ENCODE peak calls at places on chromosome 9, in four cellular contexts. B, I, F and R are unnamed samples.

GRCh38 chr9:134648701-134649525 is 7.3 kb downstream of the COL5A1 start:
- DNase-seq in B (peak), I (peak), F (peak), R (peak)

GRCh38 chr9:115845648-115846312 is 307.8 kb upstream of the PAPPA start:
- DNase-seq in B (peak), I (no peak), F (peak), R (peak)

GRCh38 chr9:125878241-125878640 is 131.1 kb downstream of the PBX3 start:
- DNase-seq in B (peak), I (no peak), F (peak), R (no peak)

GRCh38 chr9:136624184-136624951 is 38.3 kb upstream of the EGFL7 start:
- DNase-seq in B (no peak), I (no peak), F (no peak), R (no peak)

GRCh38 chr9:6068983-6069382 is 53.6 kb upstream of the RANBP6 start:
- DNase-seq in B (no peak), I (no peak), F (no peak), R (no peak)

GRCh38 chr9:36327903-36328302 is 69.7 kb upstream of the GNE start:
- DNase-seq in B (peak), I (no peak), F (peak), R (peak)

GRCh38 chr9:79325501-79325900 is 246.3 kb upstream of the TLE4 start:
- DNase-seq in B (peak), I (no peak), F (peak), R (no peak)

GRCh38 chr9:78213696-78214095 is 22.2 kb upstream of the CEP78 start:
- DNase-seq in B (peak), I (no peak), F (peak), R (peak)

GRCh38 chr9:35673132-35673997 is at the start of gene CA9:
- DNase-seq in B (no peak), I (peak), F (no peak), R (no peak)

GRCh38 chr9:34929506-34930102 is 28.5 kb upstream of the PHF24 start:
- DNase-seq in B (peak), I (peak), F (peak), R (peak)

GRCh38 chr9:18379073-18379811 is 94.7 kb upstream of the ADAMTSL1 start:
- DNase-seq in B (peak), I (no peak), F (peak), R (peak)

GRCh38 chr9:83431470-83432060 is 106.6 kb downstream of the FRMD3 start:
- DNase-seq in B (no peak), I (peak), F (no peak), R (no peak)

GRCh38 chr9:75932026-75932425 is 41.6 kb downstream of the PCSK5 start:
- DNase-seq in B (no peak), I (no peak), F (no peak), R (no peak)

GRCh38 chr9:4803670-4804530 is 11.2 kb downstream of the RCL1 start:
- DNase-seq in B (no peak), I (no peak), F (no peak), R (no peak)

GRCh38 chr9:123513554-123513953 is 157.6 kb downstream of the CRB2 start:
- DNase-seq in B (no peak), I (no peak), F (no peak), R (no peak)

GRCh38 chr9:74570879-74571512 is 73.9 kb downstream of the RORB start:
- DNase-seq in B (peak), I (no peak), F (peak), R (peak)

GRCh38 chr9:136700309-136700708 is 12.1 kb upstream of the DIPK1B start:
- DNase-seq in B (peak), I (no peak), F (peak), R (peak)

GRCh38 chr9:138070815-138071214 is 193.2 kb downstream of the CACNA1B start:
- DNase-seq in B (no peak), I (no peak), F (no peak), R (no peak)

GRCh38 chr9:129497064-129497836 is 123.7 kb downstream of the C9orf50 start:
- DNase-seq in B (peak), I (peak), F (peak), R (no peak)

GRCh38 chr9:97866848-97867247 is 13.8 kb downstream of the FOXE1 start:
- DNase-seq in B (no peak), I (no peak), F (no peak), R (no peak)

GRCh38 chr9:74117731-74118130 is 379.4 kb upstream of the RORB start:
- DNase-seq in B (no peak), I (no peak), F (peak), R (no peak)

GRCh38 chr9:18566125-18566524 is 92.2 kb downstream of the ADAMTSL1 start:
- DNase-seq in B (peak), I (no peak), F (peak), R (peak)

GRCh38 chr9:90433398-90433890 is 209.2 kb downstream of the DIRAS2 start:
- DNase-seq in B (peak), I (no peak), F (peak), R (peak)

GRCh38 chr9:137691648-137692357 is 73.0 kb downstream of the EHMT1 start:
- DNase-seq in B (no peak), I (no peak), F (no peak), R (no peak)

GRCh38 chr9:75658301-75658919 is 232.1 kb upstream of the PCSK5 start:
- DNase-seq in B (no peak), I (no peak), F (peak), R (no peak)

GRCh38 chr9:36189978-36190377 is 743 bp upstream of the CLTA start:
- DNase-seq in B (no peak), I (peak), F (no peak), R (no peak)

GRCh38 chr9:6907772-6908381 is 150.1 kb downstream of the KDM4C start:
- DNase-seq in B (peak), I (no peak), F (peak), R (peak)

GRCh38 chr9:110728058-110728457 is 59.5 kb downstream of the MUSK start:
- DNase-seq in B (no peak), I (no peak), F (no peak), R (no peak)

GRCh38 chr9:78280982-78281668 is 15.8 kb upstream of the PSAT1 start:
- DNase-seq in B (peak), I (peak), F (peak), R (peak)

GRCh38 chr9:22060831-22061383 is 51.8 kb upstream of the CDKN2B start:
- DNase-seq in B (peak), I (no peak), F (no peak), R (peak)

GRCh38 chr9:135343733-135344522 is 135.7 kb upstream of the PPP1R26 start:
- DNase-seq in B (peak), I (peak), F (peak), R (peak)

GRCh38 chr9:10045598-10045997 is 567.2 kb downstream of the PTPRD start:
- DNase-seq in B (no peak), I (no peak), F (peak), R (no peak)

GRCh38 chr9:125446581-125447094 is 185.0 kb downstream of the GAPVD1 start:
- DNase-seq in B (no peak), I (no peak), F (no peak), R (no peak)

GRCh38 chr9:127980706-127981558 is at the start of gene EEIG1:
- DNase-seq in B (peak), I (peak), F (peak), R (peak)
- TF ChIP-seq CTCF in B (no peak), I (no peak), F (no peak), R (no peak)

GRCh38 chr9:72315089-72315509 is 49.9 kb downstream of the ZFAND5 start:
- DNase-seq in B (peak), I (peak), F (no peak), R (peak)
- H3K4me3 ChIP-seq in B (peak), I (no peak), F (no peak), R (no peak)

DNA sequence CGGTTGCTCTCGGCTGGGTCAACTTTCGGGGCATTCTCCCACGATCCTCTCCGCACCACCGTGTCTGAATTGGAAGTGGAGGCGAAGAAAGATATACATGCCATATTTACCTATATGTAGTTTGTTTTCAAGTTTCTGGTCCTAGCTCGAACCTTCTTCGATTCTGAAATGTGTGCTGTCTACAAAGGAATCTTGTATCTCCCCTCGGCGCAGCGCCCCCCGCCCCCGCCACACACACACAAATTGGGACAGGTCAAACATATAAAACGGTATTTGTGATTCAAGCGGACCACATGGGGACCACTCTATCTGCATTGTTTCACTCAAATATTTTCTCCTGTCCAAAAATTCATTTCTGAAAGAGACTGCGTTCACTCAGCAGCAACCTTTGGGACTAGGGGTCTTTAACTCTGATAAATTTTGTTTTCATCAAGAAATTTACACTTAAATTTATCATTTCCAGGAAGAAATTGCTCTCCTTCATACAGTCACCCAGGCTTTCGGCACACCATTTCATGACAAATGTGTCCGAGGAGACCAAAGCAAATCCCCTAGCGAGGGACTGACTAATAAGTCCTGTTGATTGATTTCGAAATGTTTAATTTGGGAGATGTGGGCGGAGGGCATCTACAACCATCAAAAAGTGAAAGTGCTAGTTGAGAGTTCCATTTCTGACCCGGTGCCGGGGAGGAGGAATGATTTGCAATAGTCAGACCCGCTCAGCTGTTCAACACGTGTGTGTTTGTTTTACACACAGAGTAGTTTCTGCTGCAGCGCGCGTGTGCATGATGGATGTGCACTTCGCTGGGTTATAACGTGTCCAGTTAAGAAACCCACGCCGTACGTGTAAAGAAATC is 1.1 kb upstream of the NR4A3 start:
- DNase-seq in B (peak), I (peak), F (peak), R (peak)
- TF ChIP-seq CTCF in B (no peak), I (peak), F (no peak), R (no peak)

GRCh38 chr9:85524531-85524930 is 217.2 kb downstream of the AGTPBP1 start:
- DNase-seq in B (no peak), I (no peak), F (no peak), R (peak)

GRCh38 chr9:85527331-85528015 is 214.3 kb downstream of the AGTPBP1 start:
- DNase-seq in B (no peak), I (no peak), F (no peak), R (peak)

GRCh38 chr9:85521331-85522197 is 220.2 kb downstream of the AGTPBP1 start:
- DNase-seq in B (peak), I (no peak), F (no peak), R (no peak)

GRCh38 chr9:85523202-85523601 is 218.6 kb downstream of the AGTPBP1 start:
- DNase-seq in B (no peak), I (no peak), F (no peak), R (no peak)

GRCh38 chr9:85522459-85523092 is 219.2 kb downstream of the AGTPBP1 start:
- DNase-seq in B (peak), I (peak), F (peak), R (peak)
- H3K4me3 ChIP-seq in B (peak), I (no peak), F (no peak), R (peak)

GRCh38 chr9:87547665-87548064 is 50.0 kb downstream of the DAPK1 start:
- DNase-seq in B (no peak), I (no peak), F (peak), R (no peak)
- TF ChIP-seq CTCF in B (no peak), I (no peak), F (no peak), R (no peak)

GRCh38 chr9:12773562-12773961 is 1.3 kb upstream of the LURAP1L start:
- DNase-seq in B (peak), I (no peak), F (no peak), R (no peak)

GRCh38 chr9:12776775-12777055 is 1.9 kb downstream of the LURAP1L start:
- DNase-seq in B (peak), I (no peak), F (peak), R (peak)

GRCh38 chr9:12775963-12776774 is 1.3 kb downstream of the LURAP1L start:
- DNase-seq in B (peak), I (peak), F (peak), R (peak)

GRCh38 chr9:12774861-12775367 is at the start of gene LURAP1L:
- DNase-seq in B (peak), I (peak), F (peak), R (peak)

DNA sequence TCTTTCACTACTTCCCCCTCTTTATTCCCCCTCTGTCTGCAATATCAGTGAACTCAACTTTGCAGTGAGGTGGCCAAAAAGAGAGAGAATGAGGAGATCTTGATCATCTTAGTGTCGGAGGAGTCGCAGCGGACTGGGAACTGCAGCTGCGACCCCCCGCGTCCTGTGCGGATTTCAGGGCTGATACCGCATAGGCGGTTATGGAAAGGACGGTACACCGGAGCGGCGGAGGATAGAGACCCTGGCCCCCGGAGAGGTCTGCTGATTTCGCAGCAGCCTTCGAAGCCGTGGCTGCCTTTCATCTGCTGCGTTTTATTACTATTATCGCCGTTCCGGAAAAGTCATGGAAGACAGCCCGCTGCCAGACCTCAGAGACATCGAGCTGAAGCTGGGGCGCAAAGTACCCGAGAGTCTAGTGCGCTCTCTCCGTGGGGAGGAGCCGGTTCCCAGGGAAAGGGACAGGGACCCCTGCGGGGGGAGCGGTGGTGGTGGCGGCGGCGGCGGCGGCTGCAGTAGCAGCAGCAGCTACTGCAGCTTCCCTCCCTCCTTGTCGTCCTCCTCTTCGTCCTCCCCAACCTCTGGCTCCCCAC is 648 bp downstream of the LURAP1L start:
- DNase-seq in B (no peak), I (peak), F (peak), R (no peak)
- H3K4me3 ChIP-seq in B (peak), I (peak), F (peak), R (peak)

DNA sequence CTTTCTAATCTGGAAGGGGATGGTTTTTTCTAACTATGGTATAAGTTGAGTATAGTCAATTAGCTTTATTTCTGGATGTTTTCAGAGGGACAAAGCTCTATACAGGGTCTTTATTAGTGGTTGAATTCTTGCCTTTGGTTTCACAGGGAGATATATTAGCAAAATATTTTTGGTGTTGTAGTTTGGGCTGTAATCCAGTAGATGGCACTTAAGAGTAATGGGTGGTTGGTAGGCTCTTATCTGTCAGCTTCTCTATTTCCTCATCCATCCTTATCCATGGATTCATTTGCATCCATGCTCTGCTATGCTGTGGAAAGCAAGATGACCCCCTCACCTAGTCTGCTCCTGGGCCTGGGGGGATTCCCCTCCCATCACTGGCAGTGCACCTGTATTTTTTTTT is 363.6 kb upstream of the CYLC2 start:
- DNase-seq in B (no peak), I (no peak), F (no peak), R (peak)
- TF ChIP-seq CTCF in B (peak), I (no peak), F (no peak), R (peak)

GRCh38 chr9:92406506-92406905 is 2.1 kb upstream of the OGN start:
- DNase-seq in B (peak), I (peak), F (peak), R (peak)
- H3K4me3 ChIP-seq in B (no peak), I (no peak), F (no peak), R (no peak)

GRCh38 chr9:108286807-108287206 is 569.0 kb downstream of the ACTL7B start:
- DNase-seq in B (no peak), I (no peak), F (no peak), R (no peak)

GRCh38 chr9:108278341-108278740 is 577.4 kb downstream of the ACTL7B start:
- DNase-seq in B (no peak), I (no peak), F (no peak), R (no peak)

GRCh38 chr9:108282872-108283271 is 572.9 kb downstream of the ACTL7B start:
- DNase-seq in B (no peak), I (no peak), F (no peak), R (peak)
- TF ChIP-seq CTCF in B (no peak), I (peak), F (no peak), R (peak)